ENCODE peak calls at places on chromosomes 16 and 17, in four cellular contexts. J is neural progenitor cell, A is A549, I is GM23248. E is an unnamed sample. For H3K4me1, the result is how much of the 10 kb centered on the place peaks cover.

GRCh38 chr17:51355314-51356083 is 95.2 kb downstream of the UTP18 start:
- DNase-seq in J (no peak), A (no peak), I (peak), E (no peak)

GRCh38 chr17:49646391-49647255 is 31.3 kb downstream of the SPOP start:
- DNase-seq in J (no peak), A (no peak), I (peak), E (peak)

GRCh38 chr16:87581867-87582220 is 20.5 kb upstream of the JPH3 start:
- DNase-seq in J (no peak), A (peak), I (peak), E (no peak)

GRCh38 chr17:3602499-3602898 is 6.7 kb downstream of the TRPV1 start:
- DNase-seq in J (peak), A (peak), I (peak), E (peak)

GRCh38 chr17:37368577-37368976 is 7.2 kb upstream of the C17orf78 start:
- DNase-seq in J (no peak), A (no peak), I (peak), E (no peak)

GRCh38 chr17:55751720-55752250 is 934 bp downstream of the PCTP start:
- DNase-seq in J (no peak), A (no peak), I (no peak), E (no peak)

GRCh38 chr17:73096866-73097265 is 4.4 kb upstream of the SLC39A11 start:
- DNase-seq in J (no peak), A (no peak), I (peak), E (no peak)

GRCh38 chr16:27318399-27319256 is 4.9 kb downstream of the IL4R start:
- DNase-seq in J (no peak), A (no peak), I (no peak), E (peak)

GRCh38 chr17:63983326-63983725 is 10.6 kb upstream of the SCN4A start:
- DNase-seq in J (no peak), A (no peak), I (no peak), E (no peak)

GRCh38 chr16:58421529-58421928 is 29.3 kb downstream of the GINS3 start:
- DNase-seq in J (no peak), A (no peak), I (peak), E (no peak)

GRCh38 chr16:84774810-84775209 is 45.0 kb upstream of the CRISPLD2 start:
- DNase-seq in J (no peak), A (no peak), I (peak), E (no peak)

DNA sequence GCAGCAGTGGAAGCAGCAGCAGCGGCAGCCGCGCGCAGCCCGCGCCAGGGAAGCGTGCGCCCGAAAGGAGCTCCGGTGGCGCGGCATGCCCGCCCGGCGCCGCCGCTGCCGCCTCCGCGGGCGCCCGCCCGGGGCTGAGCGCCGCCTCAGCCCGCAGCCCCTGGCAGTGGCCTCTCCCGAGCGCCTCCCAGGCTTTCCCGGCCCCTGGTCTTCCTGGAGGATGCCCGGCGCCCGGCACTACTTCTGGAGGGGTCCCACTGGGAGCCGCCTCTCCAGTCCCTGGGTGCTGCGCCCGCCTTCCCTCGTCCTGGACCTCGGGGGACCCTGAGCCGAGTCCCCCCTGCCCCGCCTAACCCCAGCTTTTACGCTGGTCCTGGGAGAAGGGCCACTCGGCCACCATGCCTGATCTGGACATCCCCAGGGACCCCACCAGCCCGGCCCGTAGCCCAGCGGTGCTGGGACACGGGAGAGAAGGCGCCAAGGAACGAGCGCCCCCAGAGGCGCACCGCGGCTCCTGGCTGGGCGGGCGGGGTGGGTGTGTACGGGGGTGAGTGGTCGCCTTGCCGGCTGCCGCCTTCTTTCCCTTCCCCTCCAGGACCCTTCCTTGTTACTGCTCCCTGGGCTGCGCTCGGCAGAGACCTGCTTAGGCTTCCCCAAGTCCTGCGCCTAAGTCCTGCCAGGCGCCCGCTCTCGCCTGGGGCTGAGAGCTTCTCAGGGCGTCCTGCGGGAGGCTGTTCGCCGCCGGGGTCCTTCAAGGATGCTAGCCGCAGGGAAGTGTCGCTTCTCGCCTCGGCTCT is 713 bp downstream of the ASIC2 start:
- DNase-seq in J (peak), A (peak), I (peak), E (peak)
- H3K4me3 ChIP-seq in J (peak), A (peak), I (peak), E (peak)

DNA sequence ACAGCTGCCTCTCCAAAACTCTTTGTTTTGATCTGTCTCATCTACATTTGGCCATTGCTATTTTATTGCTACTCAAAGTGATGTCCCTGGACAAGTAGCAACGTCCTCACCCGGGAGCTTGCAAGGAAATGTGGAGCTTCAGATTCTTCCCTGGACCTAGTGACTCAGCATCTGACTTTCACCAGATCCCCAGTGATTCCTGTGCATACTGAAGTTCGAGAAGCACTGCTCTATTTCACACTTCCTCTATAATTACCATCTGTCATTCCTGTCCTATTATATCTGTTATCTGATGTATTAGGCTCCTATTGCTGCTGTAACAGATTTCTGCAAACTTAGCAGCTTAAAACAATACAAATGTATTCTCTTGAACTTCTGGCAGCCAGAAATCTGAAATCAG is 28.5 kb upstream of the VAT1L start:
- DNase-seq in J (no peak), A (no peak), I (peak), E (no peak)
- H3K4me1 ChIP-seq in J (under half), A (under half), I (under half), E (under half)

GRCh38 chr17:61880589-61881102 is 17.3 kb upstream of the BRIP1 start:
- DNase-seq in J (no peak), A (no peak), I (no peak), E (no peak)
- H3K27ac ChIP-seq in J (no peak), A (no peak), I (no peak), E (no peak)

DNA sequence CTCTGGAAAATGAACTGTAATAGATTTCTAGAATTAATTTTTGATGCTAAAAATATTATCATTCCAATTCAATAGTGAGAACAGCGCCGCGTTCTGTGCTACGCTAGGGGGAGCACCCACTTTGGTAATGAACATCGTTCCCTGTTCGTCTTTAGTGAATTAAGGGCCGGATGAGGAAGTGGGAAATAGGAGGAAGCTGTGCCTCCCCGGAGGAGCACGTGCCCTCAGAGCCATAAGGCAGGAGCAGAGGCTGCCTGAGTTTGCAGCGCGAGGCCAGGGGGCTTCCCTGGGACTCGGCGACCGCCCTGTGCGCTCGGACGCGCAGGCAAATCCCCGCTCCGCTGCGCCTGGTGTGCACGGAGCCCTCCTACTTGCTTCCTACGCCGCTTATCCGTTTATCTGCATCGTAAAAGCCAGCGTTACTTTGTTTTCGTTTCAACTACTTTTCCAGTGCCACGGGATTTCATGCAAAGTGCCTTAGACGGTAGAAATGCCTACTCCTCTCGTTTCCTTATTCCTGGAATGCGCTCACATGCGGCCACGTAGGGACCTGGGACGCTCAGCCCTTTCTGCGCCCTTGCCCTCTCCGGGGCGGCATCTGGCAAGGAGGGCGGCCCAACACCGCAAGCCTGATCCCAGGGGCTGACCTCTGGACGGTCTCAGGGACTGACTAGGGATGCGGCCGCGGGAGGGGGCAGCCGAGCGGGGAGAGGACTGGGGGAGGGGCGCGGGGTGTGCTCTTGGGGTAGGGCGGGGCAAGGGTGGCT is 76.4 kb downstream of the KCNJ12 start:
- DNase-seq in J (peak), A (no peak), I (peak), E (peak)
- H3K4me3 ChIP-seq in J (peak), A (no peak), I (peak), E (no peak)

GRCh38 chr16:50273888-50274770 is 7.8 kb downstream of the ADCY7 start:
- DNase-seq in J (no peak), A (no peak), I (no peak), E (peak)

GRCh38 chr16:50274771-50275415 is 8.5 kb downstream of the ADCY7 start:
- DNase-seq in J (no peak), A (no peak), I (no peak), E (no peak)

GRCh38 chr16:50276128-50276444 is 9.7 kb downstream of the ADCY7 start:
- DNase-seq in J (no peak), A (no peak), I (no peak), E (no peak)

GRCh38 chr16:50276801-50277560 is 10.6 kb downstream of the ADCY7 start:
- DNase-seq in J (no peak), A (no peak), I (no peak), E (no peak)

GRCh38 chr16:50275428-50276127 is 9.2 kb downstream of the ADCY7 start:
- DNase-seq in J (no peak), A (no peak), I (no peak), E (no peak)
- H3K4me1 ChIP-seq in J (under half), A (under half), I (under half), E (under half)

GRCh38 chr16:19757762-19758595 is 39.9 kb downstream of the IQCK start:
- DNase-seq in J (no peak), A (no peak), I (no peak), E (no peak)
- H3K27ac ChIP-seq in J (no peak), A (no peak), I (no peak), E (no peak)

DNA sequence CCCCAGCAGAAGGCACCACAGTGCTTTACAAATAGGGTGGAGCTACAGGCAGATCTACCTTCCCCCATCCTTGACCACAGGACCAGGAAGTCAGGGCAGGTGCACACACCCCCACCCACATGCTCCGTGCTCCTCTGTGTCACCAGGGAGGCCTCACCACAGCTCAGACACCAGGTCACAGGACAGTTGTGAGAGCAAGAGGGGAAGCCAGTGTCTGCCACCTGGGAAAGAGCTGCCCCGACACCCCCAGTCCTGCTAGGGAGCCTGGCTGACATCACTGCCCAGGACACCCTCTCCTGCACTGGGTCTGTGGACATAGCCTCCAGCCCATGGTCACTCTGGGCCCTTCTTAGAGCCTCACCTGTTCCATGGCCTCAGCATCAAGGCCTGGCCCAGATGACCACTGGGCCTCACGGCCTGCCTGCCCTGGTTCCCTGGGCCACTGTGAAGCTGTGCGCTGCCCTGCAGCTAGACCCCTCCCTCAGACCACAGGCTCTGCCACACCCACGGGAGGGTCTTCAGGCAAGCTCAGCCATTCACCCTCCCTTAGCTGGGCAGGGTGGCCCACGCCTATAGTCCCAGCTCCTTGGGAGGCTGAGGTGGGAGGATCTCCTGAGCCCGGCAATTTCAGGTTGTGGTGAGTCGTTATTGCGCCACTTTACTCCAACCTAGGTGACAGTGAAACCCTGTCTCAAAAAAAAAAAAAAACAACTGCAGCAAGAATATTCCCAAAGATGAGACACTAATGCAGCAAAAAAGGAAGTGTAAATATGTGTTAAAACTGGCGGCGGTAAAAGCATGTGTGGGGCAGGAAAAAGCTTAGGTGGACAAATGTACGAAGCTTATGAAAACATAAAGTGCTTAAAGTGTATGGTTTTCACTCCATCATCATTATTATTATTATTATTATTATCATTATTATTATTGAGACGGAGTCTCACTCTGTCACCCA is 14.2 kb downstream of the POLR3K start:
- DNase-seq in J (no peak), A (no peak), I (no peak), E (peak)
- H3K4me3 ChIP-seq in J (no peak), A (no peak), I (no peak), E (no peak)

GRCh38 chr17:80786470-80786869 is 205.2 kb upstream of the CHMP6 start:
- DNase-seq in J (peak), A (no peak), I (no peak), E (no peak)

GRCh38 chr17:80786887-80787286 is 204.8 kb upstream of the CHMP6 start:
- DNase-seq in J (no peak), A (no peak), I (no peak), E (no peak)

GRCh38 chr17:80783461-80783860 is 208.2 kb upstream of the CHMP6 start:
- DNase-seq in J (no peak), A (no peak), I (peak), E (no peak)

GRCh38 chr17:80783971-80784370 is 207.7 kb upstream of the CHMP6 start:
- DNase-seq in J (no peak), A (no peak), I (no peak), E (no peak)

GRCh38 chr17:80785477-80786178 is 206.0 kb upstream of the CHMP6 start:
- DNase-seq in J (no peak), A (no peak), I (no peak), E (no peak)
- H3K4me1 ChIP-seq in J (under half), A (under half), I (under half), E (under half)

GRCh38 chr16:11130978-11131665 is 124.9 kb downstream of the SOCS1 start:
- DNase-seq in J (no peak), A (no peak), I (no peak), E (no peak)

GRCh38 chr16:11135167-11135973 is 120.6 kb downstream of the SOCS1 start:
- DNase-seq in J (no peak), A (no peak), I (peak), E (no peak)

GRCh38 chr16:11131706-11132105 is 124.3 kb downstream of the SOCS1 start:
- DNase-seq in J (no peak), A (no peak), I (no peak), E (no peak)

GRCh38 chr16:11134722-11135121 is 121.3 kb downstream of the SOCS1 start:
- DNase-seq in J (no peak), A (no peak), I (no peak), E (no peak)

DNA sequence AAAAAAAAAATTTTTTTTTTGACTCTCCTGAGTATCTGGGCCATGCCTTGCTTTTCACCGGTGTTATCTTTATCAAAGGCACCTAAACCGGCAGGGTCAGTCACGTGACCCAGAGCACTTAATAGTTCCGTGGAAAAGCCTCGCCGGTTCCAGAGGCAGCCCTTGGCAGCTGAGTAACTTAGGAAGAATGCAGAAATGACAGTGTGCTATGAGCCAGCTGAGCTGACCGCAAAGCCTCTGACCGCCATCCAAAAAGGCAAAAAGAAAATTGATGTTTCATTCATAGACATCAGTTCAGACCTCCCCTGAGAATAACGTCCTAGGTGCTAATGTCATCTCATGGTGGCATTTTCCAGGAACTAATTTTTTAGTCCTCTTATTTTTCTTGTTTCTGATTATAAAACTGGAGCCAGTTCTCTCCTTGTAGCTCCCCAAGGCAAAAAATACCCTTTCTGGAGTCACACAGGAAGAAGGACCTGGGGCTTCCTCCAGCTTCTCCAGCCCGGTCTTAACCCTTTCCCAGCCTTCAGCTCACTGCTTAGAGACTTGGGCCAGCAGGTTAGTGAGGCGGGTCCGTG is 122.6 kb downstream of the SOCS1 start:
- DNase-seq in J (no peak), A (no peak), I (peak), E (peak)
- H3K27ac ChIP-seq in J (no peak), A (peak), I (peak), E (peak)

E was measured in small intestine.